ENCODE peak calls at places on chromosomes 1 and 21, in five cellular contexts. J is H9, T is IMR-90, Q is trophoblast cell, H is H1. Z is an unnamed sample. For H3K4me1 and H3K79me1, the result is how much of the 10 kb centered on the place peaks cover.

GRCh38 chr1:83882906-83883305 is 116.0 kb downstream of the TTLL7 start:
- DNase-seq in J (peak), T (peak), Q (no peak), H (no peak), Z (peak)

GRCh38 chr1:167328762-167329483 is 108.2 kb downstream of the POU2F1 start:
- DNase-seq in J (peak), T (peak), Q (no peak), H (no peak), Z (no peak)

GRCh38 chr1:116762781-116763115 is 8.5 kb downstream of the CD2 start:
- DNase-seq in J (no peak), T (no peak), Q (no peak), H (no peak), Z (no peak)

GRCh38 chr1:30522031-30523004 is 201.1 kb downstream of the MATN1 start:
- DNase-seq in J (no peak), T (peak), Q (no peak), H (no peak), Z (no peak)

GRCh38 chr1:81453345-81453703 is 347.4 kb upstream of the ADGRL2 start:
- DNase-seq in J (no peak), T (no peak), Q (no peak), H (no peak), Z (no peak)

GRCh38 chr1:184745110-184745509 is 9.5 kb downstream of the EDEM3 start:
- DNase-seq in J (no peak), T (no peak), Q (no peak), H (no peak), Z (no peak)

GRCh38 chr1:198986041-198986440 is 347.2 kb downstream of the PTPRC start:
- DNase-seq in J (no peak), T (no peak), Q (no peak), H (no peak), Z (peak)

GRCh38 chr21:14690886-14691285 is 144.8 kb upstream of the SAMSN1 start:
- DNase-seq in J (no peak), T (no peak), Q (no peak), H (no peak), Z (no peak)

GRCh38 chr21:33236799-33237198 is 7.1 kb downstream of the IFNAR2 start:
- DNase-seq in J (no peak), T (no peak), Q (no peak), H (no peak), Z (no peak)

GRCh38 chr1:94110946-94111740 is 9.8 kb downstream of the ABCA4 start:
- DNase-seq in J (no peak), T (no peak), Q (peak), H (no peak), Z (no peak)

GRCh38 chr1:22287946-22288520 is 145.1 kb upstream of the WNT4 start:
- DNase-seq in J (no peak), T (no peak), Q (peak), H (no peak), Z (no peak)

GRCh38 chr1:40853113-40853999 is 8.8 kb downstream of the CITED4 start:
- DNase-seq in J (no peak), T (no peak), Q (no peak), H (no peak), Z (no peak)

GRCh38 chr1:235617808-235618207 is 31.8 kb downstream of the GNG4 start:
- DNase-seq in J (no peak), T (peak), Q (peak), H (no peak), Z (peak)

GRCh38 chr1:5991784-5992033 is 516 bp downstream of the NPHP4 start:
- DNase-seq in J (no peak), T (no peak), Q (no peak), H (no peak), Z (no peak)

GRCh38 chr1:11434506-11434905 is 44.4 kb upstream of the DISP3 start:
- DNase-seq in J (no peak), T (no peak), Q (no peak), H (no peak), Z (no peak)

GRCh38 chr1:158016651-158017335 is 23.3 kb downstream of the KIRREL1 start:
- DNase-seq in J (no peak), T (no peak), Q (no peak), H (no peak), Z (no peak)

GRCh38 chr21:35352066-35352770 is 303.1 kb upstream of the RUNX1 start:
- DNase-seq in J (no peak), T (peak), Q (peak), H (no peak), Z (peak)

GRCh38 chr1:39076127-39076798 is 50.1 kb downstream of the NDUFS5 start:
- DNase-seq in J (no peak), T (peak), Q (no peak), H (no peak), Z (peak)

GRCh38 chr1:150574260-150575071 is 4.9 kb downstream of the MCL1 start:
- DNase-seq in J (no peak), T (no peak), Q (no peak), H (no peak), Z (peak)

GRCh38 chr1:76635784-76636183 is 231.5 kb upstream of the ST6GALNAC5 start:
- DNase-seq in J (no peak), T (no peak), Q (no peak), H (no peak), Z (no peak)

GRCh38 chr1:44239961-44240371 is 26.7 kb downstream of the DMAP1 start:
- DNase-seq in J (no peak), T (no peak), Q (no peak), H (no peak), Z (peak)

GRCh38 chr1:50183734-50184133 is 75.0 kb downstream of the ELAVL4 start:
- DNase-seq in J (no peak), T (no peak), Q (no peak), H (no peak), Z (no peak)

GRCh38 chr1:231241751-231242150 is 739 bp downstream of the GNPAT start:
- DNase-seq in J (no peak), T (no peak), Q (no peak), H (no peak), Z (no peak)

GRCh38 chr1:205447457-205448415 is 8.1 kb downstream of the BLACAT1 start:
- DNase-seq in J (peak), T (no peak), Q (no peak), H (no peak), Z (no peak)

GRCh38 chr1:243738020-243738419 is 112.0 kb downstream of the AKT3 start:
- DNase-seq in J (no peak), T (no peak), Q (no peak), H (no peak), Z (no peak)

GRCh38 chr1:200374569-200375312 is 35.1 kb downstream of the ZNF281 start:
- DNase-seq in J (no peak), T (peak), Q (no peak), H (no peak), Z (no peak)

GRCh38 chr1:42228938-42229337 is 64.4 kb upstream of the GUCA2A start:
- DNase-seq in J (no peak), T (no peak), Q (no peak), H (no peak), Z (no peak)

GRCh38 chr21:25925936-25926335 is 191.2 kb downstream of the GABPA start:
- DNase-seq in J (no peak), T (peak), Q (no peak), H (no peak), Z (peak)

GRCh38 chr1:67536957-67537646 is 106.9 kb upstream of the SERBP1 start:
- DNase-seq in J (no peak), T (no peak), Q (no peak), H (no peak), Z (no peak)

GRCh38 chr21:42161957-42162681 is 56.8 kb upstream of the ABCG1 start:
- DNase-seq in J (peak), T (no peak), Q (no peak), H (no peak), Z (no peak)

GRCh38 chr1:40092811-40093617 is 4.0 kb downstream of the PPT1 start:
- DNase-seq in J (no peak), T (peak), Q (no peak), H (no peak), Z (peak)

GRCh38 chr1:31811605-31812004 is 4.2 kb downstream of the SPOCD1 start:
- DNase-seq in J (peak), T (peak), Q (peak), H (no peak), Z (peak)

GRCh38 chr1:171879556-171879955 is 38.3 kb downstream of the DNM3 start:
- DNase-seq in J (no peak), T (no peak), Q (no peak), H (no peak), Z (no peak)

DNA sequence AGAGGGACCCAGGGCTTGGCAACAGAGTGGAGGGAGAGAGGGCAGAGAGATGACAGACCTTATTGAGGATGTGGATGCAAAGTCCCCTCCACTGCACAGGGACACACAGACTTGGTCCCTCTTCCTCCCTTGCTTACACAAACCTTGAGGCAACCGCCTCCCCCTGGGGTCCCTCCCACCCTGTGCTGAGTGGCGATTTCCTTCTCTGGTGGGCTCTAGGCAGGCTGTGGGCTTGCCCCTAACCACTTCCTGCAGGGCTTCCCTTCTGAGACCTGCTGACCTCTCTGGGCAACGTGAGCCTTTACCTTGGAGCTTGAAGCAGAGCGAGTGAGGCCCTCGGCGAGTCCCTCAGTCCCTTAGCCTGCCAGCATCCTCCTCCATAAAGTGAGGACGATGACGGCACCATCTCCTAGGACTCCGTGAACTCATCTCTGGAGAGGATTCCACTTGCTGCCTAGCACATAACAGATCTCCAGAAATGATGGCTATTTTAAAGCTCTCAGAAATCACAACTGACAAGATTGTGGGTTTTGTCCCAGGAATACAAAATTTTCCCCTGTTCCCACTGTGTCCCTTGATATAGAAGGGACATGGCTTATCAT is 25.0 kb downstream of the KIAA1614 start:
- DNase-seq in J (no peak), T (no peak), Q (no peak), H (no peak), Z (no peak)
- H2AK5ac ChIP-seq in J (no peak), T (no peak), Q (no peak), H (no peak), Z (no peak)

GRCh38 chr1:175572932-175573871 is 170.2 kb downstream of the TNR start:
- DNase-seq in J (no peak), T (no peak), Q (no peak), H (no peak), Z (peak)
- H3K4me1 ChIP-seq in J (under half), T (under half), Q (under half), H (under half), Z (under half)

GRCh38 chr1:69551476-69552324 is 16.0 kb upstream of the LRRC7 start:
- DNase-seq in J (no peak), T (no peak), Q (no peak), H (no peak), Z (no peak)
- H3K79me1 ChIP-seq in J (under half), T (under half), Q (under half), H (under half), Z (under half)

GRCh38 chr21:41139275-41139674 is 28.7 kb upstream of the BACE2 start:
- DNase-seq in J (no peak), T (no peak), Q (no peak), H (no peak), Z (no peak)

GRCh38 chr21:41141031-41141457 is 26.9 kb upstream of the BACE2 start:
- DNase-seq in J (no peak), T (peak), Q (no peak), H (no peak), Z (no peak)

GRCh38 chr21:41137889-41138288 is 30.1 kb upstream of the BACE2 start:
- DNase-seq in J (no peak), T (no peak), Q (no peak), H (no peak), Z (no peak)

GRCh38 chr21:41138711-41139110 is 29.2 kb upstream of the BACE2 start:
- DNase-seq in J (no peak), T (no peak), Q (no peak), H (no peak), Z (no peak)

GRCh38 chr21:41139951-41140350 is 28.0 kb upstream of the BACE2 start:
- DNase-seq in J (no peak), T (no peak), Q (no peak), H (no peak), Z (no peak)
- H2AK5ac ChIP-seq in J (no peak), T (no peak), Q (no peak), H (no peak), Z (no peak)

GRCh38 chr1:209650454-209650853 is 1.8 kb downstream of the LAMB3 start:
- DNase-seq in J (no peak), T (no peak), Q (no peak), H (no peak), Z (peak)
- H3K4me1 ChIP-seq in J (under half), T (under half), Q (under half), H (under half), Z (half or more)

GRCh38 chr1:1319646-1319941 is 4.9 kb downstream of the INTS11 start:
- DNase-seq in J (no peak), T (no peak), Q (no peak), H (no peak), Z (no peak)
- H3K79me1 ChIP-seq in J (under half), T (half or more), Q (under half), H (under half), Z (under half)

DNA sequence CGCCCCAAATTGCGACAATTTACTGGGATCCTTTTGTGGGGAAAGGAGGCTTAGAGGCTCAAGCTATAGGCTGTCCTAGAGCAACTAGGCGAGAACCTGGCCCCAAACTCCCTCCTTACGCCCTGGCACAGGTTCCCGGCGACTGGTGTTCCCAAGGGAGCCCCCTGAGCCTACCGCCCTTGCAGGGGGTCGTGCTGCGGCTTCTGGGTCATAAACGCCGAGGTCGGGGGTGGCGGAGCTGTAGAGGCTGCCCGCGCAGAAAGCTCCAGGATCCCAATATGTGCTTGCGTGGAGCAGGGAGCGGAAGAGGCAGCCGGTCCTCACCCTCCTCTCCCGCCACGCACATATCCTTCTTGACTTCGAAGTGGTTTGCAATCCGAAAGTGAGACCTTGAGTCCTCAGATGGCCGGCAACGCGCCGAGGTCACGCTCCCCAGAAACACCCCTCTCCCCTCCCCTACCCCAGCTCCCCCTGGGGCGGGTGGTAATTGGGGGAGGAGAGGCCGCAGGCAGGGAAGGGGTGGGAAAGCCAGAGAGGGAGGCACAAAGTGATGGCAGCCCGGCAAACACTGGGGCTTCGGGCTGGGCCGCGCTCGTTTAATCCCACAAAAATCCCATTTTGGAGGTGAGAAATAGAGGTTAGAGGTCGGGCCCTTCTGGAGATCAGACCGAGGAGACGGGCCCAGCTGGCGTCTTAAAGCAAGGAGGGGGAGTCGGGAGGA is 6.2 kb downstream of the SIM2 start:
- DNase-seq in J (no peak), T (peak), Q (no peak), H (no peak), Z (no peak)
- H2AK5ac ChIP-seq in J (no peak), T (no peak), Q (no peak), H (no peak), Z (no peak)

DNA sequence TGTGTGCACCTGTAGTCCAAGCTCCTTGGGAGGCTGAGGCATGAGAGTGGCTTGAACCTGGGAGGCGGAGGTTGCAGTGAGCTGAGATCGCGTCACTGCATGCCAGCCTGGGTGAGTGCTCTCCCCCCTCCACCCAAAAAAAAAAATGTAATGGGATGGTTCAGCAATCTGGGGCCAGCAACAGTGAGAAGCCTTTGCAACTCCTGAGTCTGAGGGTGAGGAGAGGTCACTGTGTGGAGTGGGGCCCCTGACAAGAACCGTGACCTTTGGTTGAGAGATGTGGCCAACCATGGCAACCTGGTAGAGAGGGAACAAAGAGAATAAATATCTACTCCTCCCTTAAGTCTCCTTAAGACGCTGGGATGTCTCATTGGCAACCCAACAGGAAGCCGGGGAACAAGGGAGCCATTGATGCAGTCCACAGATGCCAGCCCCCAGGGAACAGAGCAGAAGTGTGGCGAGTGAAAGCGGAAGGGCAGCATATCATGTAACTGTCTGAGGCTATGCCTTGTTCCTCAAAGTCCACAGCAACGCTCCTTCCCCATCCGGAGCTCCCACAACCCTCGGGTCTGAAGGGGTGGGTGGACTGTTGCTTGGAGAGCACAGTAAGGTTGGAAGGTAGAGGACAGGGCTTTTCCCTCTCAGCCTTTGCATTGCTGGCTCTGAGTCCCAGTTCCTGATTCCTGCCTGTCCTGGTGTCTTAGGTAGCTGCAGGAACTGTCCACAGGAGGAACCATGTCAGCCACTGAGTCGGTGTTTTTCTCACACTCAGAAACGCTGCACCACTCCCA is 8.3 kb downstream of the TRNP1 start:
- DNase-seq in J (peak), T (no peak), Q (no peak), H (no peak), Z (peak)
- H3K4me1 ChIP-seq in J (under half), T (under half), Q (under half), H (half or more), Z (half or more)

GRCh38 chr1:54325705-54326461 is 80.3 kb downstream of the SSBP3 start:
- DNase-seq in J (no peak), T (no peak), Q (no peak), H (no peak), Z (no peak)
- H3K79me1 ChIP-seq in J (under half), T (half or more), Q (under half), H (under half), Z (half or more)

GRCh38 chr1:52673513-52673912 is 24.6 kb downstream of the COA7 start:
- DNase-seq in J (no peak), T (no peak), Q (no peak), H (no peak), Z (no peak)

GRCh38 chr1:52678961-52679897 is 18.9 kb downstream of the COA7 start:
- DNase-seq in J (no peak), T (no peak), Q (no peak), H (no peak), Z (no peak)

GRCh38 chr1:52674497-52675384 is 23.4 kb downstream of the COA7 start:
- DNase-seq in J (no peak), T (peak), Q (no peak), H (no peak), Z (peak)

GRCh38 chr1:52677407-52677806 is 20.7 kb downstream of the COA7 start:
- DNase-seq in J (no peak), T (peak), Q (no peak), H (no peak), Z (no peak)

DNA sequence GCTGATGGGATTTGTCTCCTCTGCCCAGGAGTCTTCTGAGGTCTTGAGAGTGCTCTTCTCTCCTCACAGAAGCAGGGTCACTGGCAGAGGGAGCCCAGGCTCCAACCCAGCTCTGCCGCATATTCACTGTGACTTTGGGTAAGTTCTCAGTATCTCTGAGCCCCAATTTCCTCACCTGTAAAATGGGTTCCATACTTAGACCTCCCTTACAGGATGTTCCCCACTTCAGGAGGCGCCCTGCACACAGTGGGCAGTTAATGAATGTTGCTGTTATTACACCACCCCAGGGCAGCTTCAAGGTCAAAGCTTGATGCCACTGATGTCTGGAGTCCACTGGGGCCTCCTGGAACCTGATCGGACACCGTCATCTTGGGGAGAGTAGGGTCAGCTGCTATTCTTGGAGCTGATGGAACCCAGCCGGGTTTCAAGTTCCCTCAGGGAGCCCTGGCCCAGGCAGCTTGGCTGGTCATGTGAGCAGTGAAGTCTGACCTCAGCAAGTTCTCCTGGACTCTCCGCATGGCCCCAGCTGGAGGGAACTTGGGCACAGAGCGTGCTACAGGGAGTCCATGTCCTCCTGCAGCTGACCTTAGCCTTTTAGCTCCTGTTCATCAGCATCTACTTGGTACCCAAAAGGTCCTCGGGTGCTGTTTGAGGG is 21.8 kb downstream of the COA7 start:
- DNase-seq in J (no peak), T (no peak), Q (no peak), H (no peak), Z (no peak)
- H2AK5ac ChIP-seq in J (no peak), T (no peak), Q (peak), H (no peak), Z (no peak)

Z was measured in mesenchymal stem cell.